ENCODE peak calls at places on chromosome 13, in eight cellular contexts. One of them, this sample, is unnamed.

GRCh38 chr13:25727250-25727649 is 324.6 kb downstream of the SHISA2 start:
- DNase-seq in choroid plexus epithelial cell: no peak
- DNase-seq in left ventricle myocardium inferior: no peak
- DNase-seq in neural progenitor cell: no peak
- DNase-seq in Calu3: no peak
- DNase-seq in LoVo: no peak
- DNase-seq in T-cell: no peak
- DNase-seq in NCI-H1105 treated with DMSO at 0.1 percent for 48 hours: no peak
- DNase-seq in this sample: no peak

GRCh38 chr13:79287994-79288795 is 117.9 kb downstream of the RBM26 start:
- DNase-seq in choroid plexus epithelial cell: no peak
- DNase-seq in left ventricle myocardium inferior: no peak
- DNase-seq in neural progenitor cell: peak
- DNase-seq in Calu3: no peak
- DNase-seq in LoVo: no peak
- DNase-seq in T-cell: no peak
- DNase-seq in NCI-H1105 treated with DMSO at 0.1 percent for 48 hours: no peak
- DNase-seq in this sample: no peak

GRCh38 chr13:20424559-20424852 is 101.2 kb downstream of the CRYL1 start:
- DNase-seq in choroid plexus epithelial cell: no peak
- DNase-seq in left ventricle myocardium inferior: no peak
- DNase-seq in neural progenitor cell: peak
- DNase-seq in Calu3: no peak
- DNase-seq in LoVo: no peak
- DNase-seq in T-cell: no peak
- DNase-seq in NCI-H1105 treated with DMSO at 0.1 percent for 48 hours: no peak
- DNase-seq in this sample: no peak

GRCh38 chr13:101978546-101979315 is 423.1 kb downstream of the FGF14 start:
- DNase-seq in choroid plexus epithelial cell: no peak
- DNase-seq in left ventricle myocardium inferior: no peak
- DNase-seq in neural progenitor cell: no peak
- DNase-seq in Calu3: no peak
- DNase-seq in LoVo: no peak
- DNase-seq in T-cell: no peak
- DNase-seq in NCI-H1105 treated with DMSO at 0.1 percent for 48 hours: peak
- DNase-seq in this sample: no peak

GRCh38 chr13:101202590-101202989 is 213.7 kb downstream of the NALCN start:
- DNase-seq in choroid plexus epithelial cell: no peak
- DNase-seq in left ventricle myocardium inferior: no peak
- DNase-seq in neural progenitor cell: peak
- DNase-seq in Calu3: no peak
- DNase-seq in LoVo: no peak
- DNase-seq in T-cell: no peak
- DNase-seq in NCI-H1105 treated with DMSO at 0.1 percent for 48 hours: no peak
- DNase-seq in this sample: no peak

GRCh38 chr13:44575741-44576395 is at the start of gene TSC22D1:
- DNase-seq in choroid plexus epithelial cell: peak
- DNase-seq in left ventricle myocardium inferior: peak
- DNase-seq in neural progenitor cell: peak
- DNase-seq in Calu3: peak
- DNase-seq in LoVo: peak
- DNase-seq in T-cell: peak
- DNase-seq in NCI-H1105 treated with DMSO at 0.1 percent for 48 hours: peak
- DNase-seq in this sample: peak

GRCh38 chr13:65342938-65343337 is 1887.2 kb downstream of the PCDH9 start:
- DNase-seq in choroid plexus epithelial cell: peak
- DNase-seq in left ventricle myocardium inferior: no peak
- DNase-seq in neural progenitor cell: no peak
- DNase-seq in Calu3: no peak
- DNase-seq in LoVo: no peak
- DNase-seq in T-cell: no peak
- DNase-seq in NCI-H1105 treated with DMSO at 0.1 percent for 48 hours: no peak
- DNase-seq in this sample: no peak

GRCh38 chr13:71517004-71517403 is 350.0 kb downstream of the DACH1 start:
- DNase-seq in choroid plexus epithelial cell: no peak
- DNase-seq in left ventricle myocardium inferior: no peak
- DNase-seq in neural progenitor cell: no peak
- DNase-seq in Calu3: no peak
- DNase-seq in LoVo: peak
- DNase-seq in T-cell: no peak
- DNase-seq in NCI-H1105 treated with DMSO at 0.1 percent for 48 hours: no peak
- DNase-seq in this sample: no peak

GRCh38 chr13:54241719-54242118 is 1213.1 kb downstream of the OLFM4 start:
- DNase-seq in choroid plexus epithelial cell: no peak
- DNase-seq in left ventricle myocardium inferior: no peak
- DNase-seq in neural progenitor cell: no peak
- DNase-seq in Calu3: no peak
- DNase-seq in LoVo: no peak
- DNase-seq in T-cell: no peak
- DNase-seq in NCI-H1105 treated with DMSO at 0.1 percent for 48 hours: peak
- DNase-seq in this sample: no peak

GRCh38 chr13:59533561-59534337 is 630.0 kb downstream of the DIAPH3 start:
- DNase-seq in choroid plexus epithelial cell: peak
- DNase-seq in left ventricle myocardium inferior: no peak
- DNase-seq in neural progenitor cell: no peak
- DNase-seq in Calu3: peak
- DNase-seq in LoVo: no peak
- DNase-seq in T-cell: no peak
- DNase-seq in NCI-H1105 treated with DMSO at 0.1 percent for 48 hours: no peak
- DNase-seq in this sample: no peak

GRCh38 chr13:112510002-112510780 is 77.8 kb downstream of the TUBGCP3 start:
- DNase-seq in choroid plexus epithelial cell: peak
- DNase-seq in left ventricle myocardium inferior: no peak
- DNase-seq in neural progenitor cell: peak
- DNase-seq in Calu3: no peak
- DNase-seq in LoVo: peak
- DNase-seq in T-cell: no peak
- DNase-seq in NCI-H1105 treated with DMSO at 0.1 percent for 48 hours: peak
- DNase-seq in this sample: no peak

GRCh38 chr13:27980280-27980998 is 8.1 kb downstream of the URAD start:
- DNase-seq in choroid plexus epithelial cell: no peak
- DNase-seq in left ventricle myocardium inferior: no peak
- DNase-seq in neural progenitor cell: peak
- DNase-seq in Calu3: no peak
- DNase-seq in LoVo: no peak
- DNase-seq in T-cell: no peak
- DNase-seq in NCI-H1105 treated with DMSO at 0.1 percent for 48 hours: no peak
- DNase-seq in this sample: no peak

GRCh38 chr13:109700176-109700575 is 86.2 kb downstream of the IRS2 start:
- DNase-seq in choroid plexus epithelial cell: peak
- DNase-seq in left ventricle myocardium inferior: peak
- DNase-seq in neural progenitor cell: no peak
- DNase-seq in Calu3: peak
- DNase-seq in LoVo: peak
- DNase-seq in T-cell: no peak
- DNase-seq in NCI-H1105 treated with DMSO at 0.1 percent for 48 hours: peak
- DNase-seq in this sample: peak